ENCODE peak calls at places on chromosome 19, in ten cellular contexts. N is osteocyte; Y is cardiac muscle cell; C is choroid plexus epithelial cell; I is GM06990; A is transverse colon; X is nephron progenitor cell; V is tibial artery; P is CD4-positive, alpha-beta T cell; D is body of pancreas. H is an unnamed sample.

GRCh38 chr19:1168877-1169791 is 4.9 kb downstream of the SBNO2 start:
- DNase-seq in N (peak; percentile 87), Y (peak; percentile 50), C (peak; percentile 65), I (no peak), A (no peak), X (peak; percentile 66), V (no peak), P (no peak), D (peak; percentile 55), H (peak; percentile 82)

GRCh38 chr19:54311486-54311885 is 1.5 kb downstream of the LILRA5 start:
- DNase-seq in N (no peak), Y (no peak), C (no peak), I (no peak), A (no peak), X (no peak), V (no peak), P (no peak), D (no peak), H (no peak)

GRCh38 chr19:10565028-10565566 is 713 bp downstream of the KRI1 start:
- DNase-seq in N (no peak), Y (peak; percentile 49), C (peak; percentile 44), I (peak; percentile 69), A (peak; percentile 55), X (peak; percentile 48), V (peak; percentile 76), P (peak; percentile 53), D (peak; percentile 61), H (peak; percentile 35)

GRCh38 chr19:38130399-38130798 is 93.6 kb downstream of the DPF1 start:
- DNase-seq in N (no peak), Y (no peak), C (no peak), I (no peak), A (no peak), X (no peak), V (no peak), P (no peak), D (no peak), H (no peak)

GRCh38 chr19:30069535-30070197 is 127.6 kb downstream of the URI1 start:
- DNase-seq in N (peak; percentile 40), Y (no peak), C (no peak), I (no peak), A (peak; percentile 3), X (no peak), V (no peak), P (no peak), D (no peak), H (peak; percentile 14)

GRCh38 chr19:38035515-38036495 is 128.8 kb downstream of the SIPA1L3 start:
- DNase-seq in N (no peak), Y (peak; percentile 38), C (no peak), I (no peak), A (no peak), X (peak; percentile 42), V (peak; percentile 71), P (no peak), D (no peak), H (no peak)

GRCh38 chr19:4474504-4475136 is 2.5 kb downstream of the HDGFL2 start:
- DNase-seq in N (no peak), Y (peak; percentile 72), C (peak; percentile 82), I (no peak), A (no peak), X (peak; percentile 74), V (no peak), P (no peak), D (no peak), H (no peak)

GRCh38 chr19:39407644-39408391 is 1.2 kb downstream of the ZFP36 start:
- DNase-seq in N (no peak), Y (peak; percentile 50), C (peak; percentile 45), I (peak; percentile 66), A (peak; percentile 82), X (no peak), V (no peak), P (peak; percentile 63), D (peak; percentile 72), H (peak; percentile 76)

GRCh38 chr19:38099966-38100365 is 124.1 kb downstream of the DPF1 start:
- DNase-seq in N (no peak), Y (no peak), C (no peak), I (no peak), A (no peak), X (no peak), V (no peak), P (no peak), D (no peak), H (no peak)

GRCh38 chr19:37466798-37467607 is at the start of gene ZNF569:
- DNase-seq in N (peak; percentile 92), Y (peak; percentile 97), C (peak; percentile 98), I (peak; percentile 92), A (peak; percentile 92), X (peak; percentile 80), V (peak; percentile 95), P (peak; percentile 86), D (peak; percentile 95), H (peak; percentile 90)

GRCh38 chr19:51440846-51441409 is 17.3 kb downstream of the SIGLEC8 start:
- DNase-seq in N (no peak), Y (peak; percentile 5), C (peak; percentile 9), I (no peak), A (no peak), X (no peak), V (no peak), P (no peak), D (no peak), H (no peak)

GRCh38 chr19:27793644-27794443 is 1419.1 kb downstream of the UQCRFS1 start:
- DNase-seq in N (peak; percentile 96), Y (peak; percentile 95), C (peak; percentile 97), I (peak; percentile 91), A (peak; percentile 96), X (peak; percentile 85), V (peak; percentile 96), P (peak; percentile 87), D (peak; percentile 96), H (peak; percentile 92)

GRCh38 chr19:11849264-11849615 is 714 bp downstream of the ZNF439 start:
- DNase-seq in N (no peak), Y (no peak), C (peak; percentile 15), I (no peak), A (no peak), X (no peak), V (no peak), P (no peak), D (no peak), H (no peak)

GRCh38 chr19:51158474-51159129 is 16.5 kb downstream of the SIGLEC7 start:
- DNase-seq in N (no peak), Y (peak; percentile 47), C (peak; percentile 49), I (no peak), A (peak; percentile 56), X (peak; percentile 72), V (no peak), P (peak; percentile 62), D (peak; percentile 64), H (peak; percentile 55)

GRCh38 chr19:16462757-16463250 is 9.0 kb downstream of the EPS15L1 start:
- DNase-seq in N (no peak), Y (no peak), C (no peak), I (no peak), A (peak; percentile 26), X (no peak), V (no peak), P (no peak), D (no peak), H (peak; percentile 66)

GRCh38 chr19:18203408-18203862 is 407 bp downstream of the RAB3A start:
- DNase-seq in N (no peak), Y (peak; percentile 22), C (no peak), I (no peak), A (peak; percentile 58), X (no peak), V (no peak), P (peak; percentile 49), D (peak; percentile 46), H (no peak)
- TF ChIP-seq CTCF in N (no peak), Y (no peak), C (no peak), I (no peak), A (no peak), X (no peak), V (no peak), P (no peak), D (no peak), H (no peak)

GRCh38 chr19:34490141-34490766 is 8.7 kb downstream of the WTIP start:
- DNase-seq in N (no peak), Y (no peak), C (no peak), I (no peak), A (no peak), X (no peak), V (no peak), P (no peak), D (no peak), H (no peak)
- TF ChIP-seq CTCF in N (no peak), Y (no peak), C (no peak), I (no peak), A (no peak), X (no peak), V (no peak), P (no peak), D (no peak), H (no peak)

DNA sequence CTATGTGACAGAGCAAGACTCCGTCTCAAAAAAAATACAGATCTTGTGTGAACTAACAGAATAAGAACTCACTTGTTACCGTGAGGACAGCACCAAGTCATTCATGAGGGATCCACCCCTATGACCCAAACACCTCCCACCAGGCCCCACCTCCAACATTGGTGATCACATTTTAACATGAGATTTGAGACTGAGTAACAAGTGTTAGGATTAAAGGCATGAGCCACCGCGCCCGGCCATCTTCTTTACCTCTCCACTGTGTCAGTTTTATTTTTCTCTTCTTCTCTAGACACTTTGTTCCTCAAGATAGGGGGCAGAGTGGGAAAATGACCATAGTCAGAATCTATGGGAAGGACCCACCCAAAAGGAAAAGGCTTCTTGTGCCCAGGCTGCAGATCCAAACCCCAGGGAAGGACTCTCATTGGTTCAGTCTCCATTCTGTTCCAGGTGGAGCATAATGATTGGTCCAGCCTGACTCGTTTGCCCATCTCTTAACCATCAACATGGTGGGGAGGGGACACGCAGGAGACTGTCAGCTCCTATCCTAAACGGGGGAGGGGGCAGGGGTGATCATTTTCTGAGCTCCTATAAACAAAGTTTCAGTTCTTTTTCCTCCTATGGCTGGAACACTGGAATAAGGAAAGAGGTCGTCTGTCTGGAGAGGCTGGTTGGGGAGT is 1.3 kb upstream of the CALM3 start:
- DNase-seq in N (no peak), Y (no peak), C (no peak), I (no peak), A (no peak), X (no peak), V (no peak), P (no peak), D (no peak), H (no peak)
- TF ChIP-seq CTCF in N (no peak), Y (no peak), C (no peak), I (no peak), A (no peak), X (no peak), V (no peak), P (no peak), D (no peak), H (no peak)

DNA sequence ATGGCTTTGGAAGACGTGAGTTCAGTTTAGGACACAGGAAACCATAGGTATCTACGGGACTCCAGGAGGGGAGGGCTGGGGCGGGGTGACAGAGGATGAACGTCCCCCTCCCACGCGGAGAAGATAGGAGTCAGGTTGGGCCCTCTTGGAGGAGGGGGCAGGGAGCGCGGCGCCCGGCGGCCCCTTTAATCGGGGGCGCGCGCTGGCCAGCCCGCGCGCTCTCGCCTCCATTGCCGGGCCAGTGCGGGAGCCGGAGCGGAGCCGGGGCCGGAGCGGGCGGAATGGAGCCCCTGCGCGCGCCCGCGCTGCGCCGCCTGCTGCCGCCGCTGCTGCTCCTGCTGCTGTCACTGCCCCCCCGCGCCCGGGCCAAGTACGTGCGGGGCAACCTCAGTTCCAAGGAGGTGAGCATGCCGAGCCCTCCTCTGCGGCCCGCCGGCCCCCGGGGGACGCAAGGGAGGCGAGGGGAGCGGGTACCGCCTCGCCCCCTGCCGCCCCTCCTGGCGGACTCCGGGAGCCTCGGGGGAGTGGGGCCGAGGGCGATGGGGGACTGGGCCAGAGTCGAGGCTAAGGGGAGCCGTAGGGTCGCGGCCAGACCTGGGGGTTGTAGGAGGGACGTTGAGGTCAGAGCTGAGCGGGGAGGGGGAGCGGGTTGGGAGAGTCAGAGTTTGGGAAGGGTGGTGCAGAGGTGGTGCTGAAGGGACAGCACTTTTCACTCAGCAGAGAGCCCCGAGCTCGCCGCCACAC is at the start of gene TMEM145:
- DNase-seq in N (no peak), Y (peak; percentile 52), C (peak; percentile 50), I (peak; percentile 69), A (peak; percentile 41), X (peak; percentile 79), V (no peak), P (no peak), D (peak; percentile 77), H (peak; percentile 56)
- TF ChIP-seq CTCF in N (no peak), Y (peak; percentile 21), C (no peak), I (peak; percentile 4), A (peak; percentile 1), X (no peak), V (no peak), P (no peak), D (peak; percentile 22), H (no peak)

H was measured in stomach.